ENCODE peak calls at places on chromosomes 6 and 20, in five cellular contexts. E is heart left ventricle, C is aorta, P is adrenal gland, Z is tibial artery. D is an unnamed sample.
A peak's percentile ranks its signal among the peaks of the same experiment; 100 is the strongest.

GRCh38 chr20:38550274-38550673 is 30.7 kb upstream of the ADIG start:
- DNase-seq in E (no peak), C (no peak), P (no peak), Z (no peak), D (no peak)

GRCh38 chr20:61252601-61253263 is 671 bp downstream of the CDH4 start:
- DNase-seq in E (no peak), C (no peak), P (no peak), Z (no peak), D (peak; percentile 15)

GRCh38 chr6:35719830-35720733 is 16.8 kb upstream of the ARMC12 start:
- DNase-seq in E (peak; percentile 66), C (no peak), P (no peak), Z (peak; percentile 81), D (no peak)

GRCh38 chr6:121285041-121285440 is 49.2 kb downstream of the TBC1D32 start:
- DNase-seq in E (no peak), C (no peak), P (no peak), Z (no peak), D (no peak)

GRCh38 chr6:24574809-24575208 is 71.2 kb downstream of the KIAA0319 start:
- DNase-seq in E (no peak), C (no peak), P (no peak), Z (peak; percentile 38), D (no peak)

GRCh38 chr20:57008217-57008616 is 258.2 kb downstream of the BMP7 start:
- DNase-seq in E (no peak), C (no peak), P (no peak), Z (no peak), D (peak; percentile 66)

GRCh38 chr20:32606790-32607189 is 21.7 kb upstream of the NOL4L start:
- DNase-seq in E (no peak), C (no peak), P (no peak), Z (no peak), D (no peak)

GRCh38 chr6:28281288-28282064 is at the start of gene PGBD1:
- DNase-seq in E (peak; percentile 89), C (peak; percentile 93), P (peak; percentile 65), Z (peak; percentile 51), D (peak; percentile 86)

GRCh38 chr6:37741757-37742400 is 44.2 kb upstream of the MDGA1 start:
- DNase-seq in E (no peak), C (no peak), P (peak; percentile 35), Z (no peak), D (no peak)

GRCh38 chr20:39910536-39910935 is 778.5 kb downstream of the MAFB start:
- DNase-seq in E (no peak), C (no peak), P (peak; percentile 49), Z (peak; percentile 51), D (no peak)

GRCh38 chr20:62423326-62423706 is 4.0 kb downstream of the RBBP8NL start:
- DNase-seq in E (no peak), C (no peak), P (no peak), Z (no peak), D (no peak)

GRCh38 chr6:148973809-148974208 is 227.0 kb downstream of the UST start:
- DNase-seq in E (no peak), C (no peak), P (peak; percentile 40), Z (no peak), D (peak; percentile 33)

GRCh38 chr6:46014511-46015118 is 1.0 kb downstream of the CLIC5 start:
- DNase-seq in E (peak; percentile 67), C (no peak), P (no peak), Z (no peak), D (no peak)

GRCh38 chr6:12473494-12473893 is 183.3 kb downstream of the EDN1 start:
- DNase-seq in E (no peak), C (no peak), P (no peak), Z (no peak), D (no peak)

GRCh38 chr6:151389640-151390275 is 1.6 kb downstream of the ZBTB2 start:
- DNase-seq in E (peak; percentile 77), C (peak; percentile 81), P (peak; percentile 71), Z (peak; percentile 77), D (peak; percentile 62)

GRCh38 chr6:2589171-2589661 is 161.5 kb downstream of the MYLK4 start:
- DNase-seq in E (no peak), C (no peak), P (no peak), Z (no peak), D (no peak)

GRCh38 chr6:25369043-25369442 is 89.9 kb downstream of the CARMIL1 start:
- DNase-seq in E (no peak), C (no peak), P (no peak), Z (no peak), D (no peak)

GRCh38 chr20:20568604-20569205 is 143.7 kb downstream of the RALGAPA2 start:
- DNase-seq in E (no peak), C (no peak), P (no peak), Z (no peak), D (no peak)

GRCh38 chr6:16437095-16437494 is 198.7 kb downstream of the GMPR start:
- DNase-seq in E (no peak), C (no peak), P (no peak), Z (no peak), D (no peak)

GRCh38 chr6:15907914-15908518 is 220.9 kb upstream of the MYLIP start:
- DNase-seq in E (no peak), C (no peak), P (no peak), Z (no peak), D (no peak)

GRCh38 chr6:37433657-37434271 is 743 bp downstream of the CMTR1 start:
- DNase-seq in E (peak; percentile 29), C (no peak), P (no peak), Z (no peak), D (no peak)

GRCh38 chr6:140912686-140913085 is 1220.0 kb upstream of the GJE1 start:
- DNase-seq in E (no peak), C (no peak), P (no peak), Z (no peak), D (no peak)

GRCh38 chr6:112912351-112913101 is 565.4 kb downstream of the RFPL4B start:
- DNase-seq in E (no peak), C (no peak), P (no peak), Z (no peak), D (peak; percentile 9)

GRCh38 chr6:137798846-137799245 is 68.2 kb upstream of the TNFAIP3 start:
- DNase-seq in E (no peak), C (no peak), P (no peak), Z (no peak), D (peak; percentile 23)

GRCh38 chr20:58891076-58891685 is 38.7 kb downstream of the GNAS start:
- DNase-seq in E (peak; percentile 84), C (peak; percentile 94), P (peak; percentile 81), Z (peak; percentile 76), D (peak; percentile 80)

GRCh38 chr20:17589161-17589834 is 19.4 kb downstream of the DSTN start:
- DNase-seq in E (no peak), C (no peak), P (no peak), Z (no peak), D (no peak)

GRCh38 chr6:109521100-109521499 is 38.1 kb upstream of the ZBTB24 start:
- DNase-seq in E (no peak), C (no peak), P (no peak), Z (no peak), D (no peak)

GRCh38 chr6:151822252-151823111 is 15.0 kb downstream of the ESR1 start:
- DNase-seq in E (no peak), C (no peak), P (no peak), Z (no peak), D (no peak)

GRCh38 chr6:106182455-106182854 is 96.3 kb downstream of the PRDM1 start:
- DNase-seq in E (no peak), C (no peak), P (no peak), Z (no peak), D (no peak)

GRCh38 chr6:157270916-157271315 is 52.4 kb downstream of the TMEM242 start:
- DNase-seq in E (no peak), C (no peak), P (no peak), Z (no peak), D (no peak)

GRCh38 chr20:41136695-41137411 is 490 bp upstream of the PLCG1 start:
- DNase-seq in E (peak; percentile 91), C (peak; percentile 95), P (peak; percentile 91), Z (peak; percentile 89), D (peak; percentile 96)
- H3K4me1 ChIP-seq in E (peaks cover 50% of the 10 kb centered on the region), C (no peaks in the 10 kb centered on the region), P (peaks cover 44% of the 10 kb centered on the region), Z (peaks cover 48% of the 10 kb centered on the region), D (peaks cover 32% of the 10 kb centered on the region)

DNA sequence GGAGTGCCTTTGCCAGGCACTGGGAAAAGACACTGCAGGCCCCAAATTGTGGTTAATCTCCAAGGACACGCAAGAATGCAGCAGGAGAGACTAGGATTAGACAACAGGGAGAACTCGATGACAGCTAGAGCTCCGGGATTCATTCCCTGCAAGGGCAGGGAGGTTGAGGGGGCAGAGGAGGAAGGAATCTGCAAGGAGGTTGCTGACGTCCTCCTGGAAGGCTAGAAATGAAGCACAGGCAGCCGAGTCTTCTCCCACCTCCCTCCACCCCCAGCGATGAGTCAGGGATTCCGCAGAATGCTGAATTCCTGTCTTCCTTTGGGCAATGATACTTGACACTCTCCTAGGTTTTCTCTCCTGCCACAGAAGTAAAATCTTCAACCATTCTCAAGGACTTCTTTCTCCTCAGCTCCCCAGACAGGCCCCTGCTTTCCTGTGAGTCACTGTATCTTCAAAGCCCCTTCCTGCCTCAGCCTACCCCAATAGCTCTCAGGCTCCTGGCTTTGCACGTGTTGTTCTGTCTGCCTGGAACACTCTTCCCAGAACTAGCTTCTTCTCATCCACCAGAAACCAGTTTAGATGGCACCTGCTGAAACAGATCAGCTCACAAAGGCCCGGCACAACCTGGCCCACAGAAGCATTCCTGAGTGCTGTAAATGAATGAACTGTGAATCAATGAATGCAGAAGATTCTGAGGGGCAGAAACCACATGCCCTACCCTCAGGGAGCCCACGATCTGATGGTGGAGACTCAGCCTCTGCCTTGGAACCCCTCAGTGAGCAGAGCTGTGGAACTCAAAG is 85.6 kb downstream of the MRPL14 start:
- DNase-seq in E (peak; percentile 52), C (peak; percentile 40), P (peak; percentile 80), Z (peak; percentile 31), D (peak; percentile 96)
- H3K4me1 ChIP-seq in E (peaks cover 36% of the 10 kb centered on the region), C (no peaks in the 10 kb centered on the region), P (peaks cover 17% of the 10 kb centered on the region), Z (peaks cover 32% of the 10 kb centered on the region), D (peaks cover 41% of the 10 kb centered on the region)

GRCh38 chr6:39353698-39354315 is 31.3 kb upstream of the KCNK16 start:
- DNase-seq in E (peak; percentile 6), C (no peak), P (peak; percentile 69), Z (no peak), D (no peak)

GRCh38 chr6:39348740-39349139 is 26.2 kb upstream of the KCNK16 start:
- DNase-seq in E (no peak), C (no peak), P (no peak), Z (no peak), D (no peak)

GRCh38 chr6:39347906-39348585 is 25.5 kb upstream of the KCNK16 start:
- DNase-seq in E (peak; percentile 55), C (peak; percentile 92), P (peak; percentile 85), Z (peak; percentile 70), D (peak; percentile 31)

GRCh38 chr6:39347201-39347600 is 24.7 kb upstream of the KCNK16 start:
- DNase-seq in E (peak; percentile 16), C (no peak), P (no peak), Z (no peak), D (no peak)

GRCh38 chr6:39350723-39351505 is 28.4 kb upstream of the KCNK16 start:
- DNase-seq in E (no peak), C (no peak), P (no peak), Z (no peak), D (no peak)
- H3K4me1 ChIP-seq in E (no peaks in the 10 kb centered on the region), C (no peaks in the 10 kb centered on the region), P (no peaks in the 10 kb centered on the region), Z (no peaks in the 10 kb centered on the region), D (no peaks in the 10 kb centered on the region)

DNA sequence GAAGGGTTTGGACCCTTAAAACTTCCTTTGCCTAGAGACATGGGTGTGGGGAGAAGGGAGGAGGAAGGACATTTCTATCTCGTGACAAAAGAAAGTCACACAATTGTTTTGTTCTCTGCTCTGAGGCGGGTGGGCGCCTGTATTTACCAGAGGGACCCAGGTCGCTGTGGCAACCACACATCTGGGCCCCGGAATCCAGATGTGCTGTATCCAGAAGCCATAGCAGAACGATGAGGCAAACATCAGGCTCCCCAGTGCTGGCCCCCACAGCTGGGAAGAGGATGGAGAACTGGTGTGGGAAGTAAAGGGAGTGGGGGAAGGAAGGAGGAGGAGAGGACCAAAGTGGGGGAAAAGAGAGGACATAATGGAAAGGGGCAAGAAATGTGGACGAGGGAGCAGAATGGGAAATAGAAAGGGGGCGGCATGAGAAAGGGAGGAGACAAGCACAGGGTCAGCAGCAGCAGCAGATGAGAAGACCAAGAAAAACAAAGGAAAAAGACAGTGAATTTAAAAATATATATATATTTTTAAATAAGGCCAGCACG is 3.4 kb upstream of the TNXB start:
- DNase-seq in E (peak; percentile 74), C (peak; percentile 80), P (no peak), Z (no peak), D (no peak)
- H3K4me1 ChIP-seq in E (peaks cover 68% of the 10 kb centered on the region), C (peaks cover 4% of the 10 kb centered on the region), P (peaks cover 26% of the 10 kb centered on the region), Z (peaks cover 45% of the 10 kb centered on the region), D (peaks cover 46% of the 10 kb centered on the region)

D was measured in SJSA1.